ENCODE peak calls at places on chromosomes 5 and 9, in eight cellular contexts. R is hypothalamus; H is amniotic epithelial cell; K is ELR; Z is AG04449; W is HCT116; V is fibroblast of the aortic adventitia; E is activated CD4-positive, alpha-beta T cell treated with anti-CD3 and anti-CD28 coated beads for 4 hours. P is an unnamed sample.
A peak's percentile ranks its signal among the peaks of the same experiment; 100 is the strongest.

GRCh38 chr5:132295505-132296411 is 1.6 kb downstream of the SLC22A4 start:
- DNase-seq in K (peak; percentile 40), W (no peak), R (no peak), H (no peak), E (no peak), V (no peak), Z (no peak), P (no peak)

GRCh38 chr5:39716532-39716971 is 291.8 kb upstream of the DAB2 start:
- DNase-seq in E (peak; percentile 30), H (peak; percentile 67), Z (no peak), V (peak; percentile 57), K (peak; percentile 82), W (peak; percentile 49), R (no peak), P (no peak)

GRCh38 chr9:115373000-115373709 is 255.2 kb upstream of the TNC start:
- DNase-seq in W (peak; percentile 96), Z (peak; percentile 90), V (peak; percentile 91), H (peak; percentile 97), R (no peak), E (no peak), K (peak; percentile 98), P (no peak)

GRCh38 chr9:82597225-82598158 is 465.4 kb downstream of the RASEF start:
- DNase-seq in Z (no peak), H (no peak), K (no peak), R (no peak), W (no peak), E (no peak), V (no peak), P (peak; percentile 88)

GRCh38 chr5:59025734-59026133 is 442.9 kb downstream of the RAB3C start:
- DNase-seq in V (no peak), H (no peak), E (no peak), Z (peak; percentile 65), W (no peak), R (no peak), K (no peak), P (no peak)

GRCh38 chr9:91730806-91731205 is 219.2 kb downstream of the ROR2 start:
- DNase-seq in H (no peak), K (no peak), E (no peak), Z (no peak), V (no peak), W (no peak), R (no peak), P (no peak)

GRCh38 chr9:132214027-132214622 is 52.3 kb downstream of the NTNG2 start:
- DNase-seq in Z (peak; percentile 71), H (peak; percentile 94), W (peak; percentile 22), E (no peak), K (peak; percentile 89), R (peak; percentile 71), V (peak; percentile 89), P (peak; percentile 91)

GRCh38 chr9:12464910-12465512 is 228.2 kb upstream of the TYRP1 start:
- DNase-seq in W (no peak), E (no peak), K (peak; percentile 25), H (peak; percentile 36), R (no peak), V (peak; percentile 44), Z (no peak), P (no peak)

GRCh38 chr5:73603998-73604397 is 22.0 kb upstream of the ARHGEF28 start:
- DNase-seq in R (no peak), K (no peak), V (no peak), Z (no peak), E (no peak), H (peak; percentile 62), W (no peak), P (no peak)

GRCh38 chr5:41408676-41409443 is 101.5 kb downstream of the PLCXD3 start:
- DNase-seq in R (no peak), K (peak; percentile 84), E (no peak), Z (no peak), V (peak; percentile 51), W (no peak), H (peak; percentile 33), P (no peak)

GRCh38 chr5:69188811-69189161 is 597 bp upstream of the CENPH start:
- DNase-seq in V (no peak), R (no peak), H (no peak), W (no peak), E (no peak), Z (no peak), K (no peak), P (no peak)